ENCODE peak calls at places on chromosomes 7 and 10, in ten cellular contexts. J is thoracic aorta; W is uterus; U is GM23248; M is CD4-positive, alpha-beta T cell; Z is esophagus squamous epithelium; L is fibroblast of lung; A is tibial artery; O is heart right ventricle; D is tibial nerve. X is an unnamed sample.

GRCh38 chr10:13955426-13955825 is 368.7 kb downstream of the PRPF18 start:
- DNase-seq in J (no peak), W (no peak), U (no peak), M (no peak), Z (no peak), L (no peak), A (no peak), O (no peak), D (no peak), X (no peak)

GRCh38 chr7:137916980-137917645 is 70.3 kb upstream of the DGKI start:
- DNase-seq in J (no peak), W (no peak), U (no peak), M (no peak), Z (no peak), L (no peak), A (no peak), O (no peak), D (no peak), X (no peak)

GRCh38 chr10:79229830-79230562 is 117.3 kb upstream of the PPIF start:
- DNase-seq in J (no peak), W (no peak), U (no peak), M (no peak), Z (no peak), L (no peak), A (no peak), O (no peak), D (no peak), X (no peak)

GRCh38 chr7:136687693-136688322 is 180.6 kb upstream of the CHRM2 start:
- DNase-seq in J (no peak), W (no peak), U (peak), M (no peak), Z (no peak), L (peak), A (no peak), O (no peak), D (no peak), X (no peak)

GRCh38 chr7:102287082-102287464 is 405 bp downstream of the SH2B2 start:
- DNase-seq in J (no peak), W (no peak), U (no peak), M (no peak), Z (no peak), L (no peak), A (no peak), O (no peak), D (no peak), X (no peak)

GRCh38 chr7:11830004-11830403 is 2.0 kb downstream of the THSD7A start:
- DNase-seq in J (no peak), W (no peak), U (no peak), M (no peak), Z (no peak), L (no peak), A (no peak), O (no peak), D (no peak), X (no peak)

GRCh38 chr10:51522858-51523257 is 176.5 kb downstream of the CSTF2T start:
- DNase-seq in J (no peak), W (no peak), U (peak), M (no peak), Z (no peak), L (peak), A (no peak), O (no peak), D (no peak), X (no peak)

GRCh38 chr7:6162331-6162620 is 110.1 kb downstream of the CYTH3 start:
- DNase-seq in J (peak), W (peak), U (no peak), M (no peak), Z (no peak), L (no peak), A (peak), O (peak), D (no peak), X (no peak)

GRCh38 chr7:138338361-138338760 is 121.7 kb upstream of the TRIM24 start:
- DNase-seq in J (no peak), W (peak), U (no peak), M (no peak), Z (no peak), L (no peak), A (no peak), O (peak), D (peak), X (peak)

GRCh38 chr7:157691521-157692155 is 354.8 kb downstream of the DNAJB6 start:
- DNase-seq in J (no peak), W (no peak), U (no peak), M (no peak), Z (no peak), L (no peak), A (no peak), O (no peak), D (peak), X (no peak)

GRCh38 chr7:74043523-74043951 is 15.6 kb downstream of the ELN start:
- DNase-seq in J (no peak), W (peak), U (peak), M (no peak), Z (no peak), L (no peak), A (no peak), O (no peak), D (no peak), X (no peak)

GRCh38 chr7:132393789-132394261 is 182.4 kb downstream of the PLXNA4 start:
- DNase-seq in J (no peak), W (peak), U (peak), M (no peak), Z (no peak), L (peak), A (peak), O (peak), D (peak), X (no peak)

GRCh38 chr10:116852246-116852645 is 2.9 kb downstream of the ENO4 start:
- DNase-seq in J (no peak), W (no peak), U (no peak), M (no peak), Z (no peak), L (no peak), A (no peak), O (no peak), D (no peak), X (no peak)

GRCh38 chr10:116848032-116848911 is 1.0 kb upstream of the ENO4 start:
- DNase-seq in J (no peak), W (no peak), U (peak), M (no peak), Z (no peak), L (no peak), A (no peak), O (no peak), D (no peak), X (no peak)

GRCh38 chr10:116848912-116849270 is 408 bp upstream of the ENO4 start:
- DNase-seq in J (no peak), W (no peak), U (no peak), M (no peak), Z (no peak), L (no peak), A (no peak), O (no peak), D (no peak), X (no peak)

GRCh38 chr10:116849271-116850057 is at the start of gene ENO4:
- DNase-seq in J (no peak), W (peak), U (peak), M (no peak), Z (no peak), L (peak), A (peak), O (peak), D (no peak), X (peak)

DNA sequence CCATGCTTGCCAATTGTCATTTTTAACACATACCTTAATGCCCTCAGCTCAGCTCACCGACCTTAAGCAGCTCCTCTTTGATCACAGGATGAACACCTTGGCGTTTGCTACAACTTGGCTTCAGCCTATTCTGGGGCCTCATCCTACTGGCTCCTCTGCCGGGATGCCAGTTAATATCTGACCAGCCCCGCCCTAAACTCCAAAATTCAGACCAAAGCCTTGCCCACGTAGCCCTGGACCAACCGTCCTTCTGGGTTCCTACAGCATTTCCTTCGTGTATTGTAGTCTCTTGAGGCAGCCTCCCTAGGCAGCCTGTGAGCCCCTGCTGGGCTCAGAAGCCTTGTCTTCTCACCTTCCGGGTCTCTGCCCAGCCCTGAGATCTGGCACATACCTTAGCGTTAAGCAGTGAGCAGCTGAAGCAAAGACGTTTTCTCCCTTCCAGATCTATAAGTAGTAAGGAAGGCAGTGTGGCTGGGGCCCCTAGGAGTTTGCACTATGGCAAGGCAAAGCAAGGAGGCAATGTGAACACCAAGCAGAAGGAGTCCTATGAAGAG is 836 bp downstream of the ENO4 start:
- DNase-seq in J (no peak), W (no peak), U (no peak), M (no peak), Z (no peak), L (no peak), A (no peak), O (no peak), D (no peak), X (no peak)
- H3K27ac ChIP-seq in J (no peak), W (no peak), U (no peak), M (no peak), Z (peak), L (no peak), A (peak), O (peak), D (peak), X (peak)

GRCh38 chr7:76301000-76301399 is 1.5 kb upstream of the HSPB1 start:
- DNase-seq in J (no peak), W (no peak), U (no peak), M (no peak), Z (no peak), L (no peak), A (no peak), O (no peak), D (no peak), X (no peak)

GRCh38 chr7:76303057-76303828 is 770 bp downstream of the HSPB1 start:
- DNase-seq in J (no peak), W (peak), U (peak), M (peak), Z (no peak), L (peak), A (peak), O (peak), D (peak), X (peak)

GRCh38 chr7:76296743-76297740 is 5.4 kb upstream of the HSPB1 start:
- DNase-seq in J (no peak), W (peak), U (peak), M (no peak), Z (peak), L (peak), A (peak), O (no peak), D (peak), X (peak)

GRCh38 chr7:76302299-76303056 is at the start of gene HSPB1:
- DNase-seq in J (peak), W (peak), U (peak), M (peak), Z (peak), L (peak), A (peak), O (peak), D (peak), X (peak)

GRCh38 chr7:76300210-76300731 is 2.2 kb upstream of the HSPB1 start:
- DNase-seq in J (no peak), W (no peak), U (peak), M (no peak), Z (no peak), L (peak), A (no peak), O (no peak), D (no peak), X (peak)
- H3K27ac ChIP-seq in J (peak), W (peak), U (no peak), M (no peak), Z (peak), L (no peak), A (peak), O (no peak), D (no peak), X (peak)

GRCh38 chr7:607938-608337 is 88.3 kb upstream of the PDGFA start:
- DNase-seq in J (no peak), W (no peak), U (no peak), M (no peak), Z (no peak), L (no peak), A (no peak), O (no peak), D (no peak), X (no peak)

GRCh38 chr7:610141-610530 is 90.5 kb upstream of the PDGFA start:
- DNase-seq in J (no peak), W (no peak), U (no peak), M (no peak), Z (no peak), L (no peak), A (no peak), O (no peak), D (no peak), X (no peak)

GRCh38 chr7:610531-611280 is 91.1 kb upstream of the PDGFA start:
- DNase-seq in J (no peak), W (peak), U (peak), M (no peak), Z (no peak), L (peak), A (no peak), O (peak), D (no peak), X (no peak)

GRCh38 chr7:608954-609711 is 89.5 kb upstream of the PDGFA start:
- DNase-seq in J (no peak), W (no peak), U (no peak), M (no peak), Z (no peak), L (no peak), A (no peak), O (no peak), D (no peak), X (no peak)

DNA sequence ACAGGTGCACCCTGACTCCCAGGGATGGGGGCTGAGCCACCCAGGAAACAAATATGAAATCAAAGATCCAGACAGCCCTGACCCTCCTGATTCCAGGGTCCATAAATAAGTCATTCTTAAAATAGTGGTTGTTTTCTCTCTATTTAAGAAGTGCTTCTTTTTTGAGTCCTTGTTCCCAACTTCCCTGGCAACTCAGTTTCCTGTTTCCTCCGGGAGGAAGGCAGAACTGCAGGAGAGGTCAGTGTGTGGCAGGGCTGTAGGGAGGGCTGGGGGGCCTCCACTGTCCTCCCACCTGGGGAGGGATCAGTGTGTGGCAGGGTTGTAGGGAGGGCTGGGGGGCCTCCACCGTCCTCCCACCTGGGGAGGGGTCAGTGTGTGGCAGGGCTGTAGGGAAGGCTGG is 88.7 kb upstream of the PDGFA start:
- DNase-seq in J (no peak), W (no peak), U (no peak), M (no peak), Z (no peak), L (no peak), A (no peak), O (no peak), D (no peak), X (no peak)
- H3K27ac ChIP-seq in J (peak), W (peak), U (no peak), M (no peak), Z (peak), L (no peak), A (peak), O (peak), D (no peak), X (no peak)

DNA sequence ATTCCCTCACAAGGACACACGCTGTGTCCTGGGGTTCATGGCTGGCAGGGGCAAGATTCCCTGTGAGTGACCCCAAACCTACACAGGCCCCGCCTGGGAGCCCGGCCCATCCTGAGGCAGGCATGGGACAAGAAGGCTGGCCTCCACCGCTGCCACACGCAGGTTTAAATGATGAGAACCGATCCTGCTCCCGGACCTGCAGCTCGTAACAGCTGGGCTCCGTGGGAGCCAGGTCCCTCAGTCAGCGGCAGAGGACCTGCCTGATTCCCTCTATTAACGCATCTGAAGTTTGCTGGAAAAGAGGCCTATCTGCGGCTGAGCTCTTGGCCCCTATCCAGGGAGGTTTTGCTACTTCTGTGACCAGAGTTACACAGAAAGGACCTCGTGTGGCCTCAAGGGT is 112.4 kb downstream of the VIPR2 start:
- DNase-seq in J (no peak), W (no peak), U (no peak), M (no peak), Z (no peak), L (no peak), A (peak), O (no peak), D (no peak), X (peak)
- H3K27ac ChIP-seq in J (peak), W (no peak), U (no peak), M (no peak), Z (no peak), L (no peak), A (peak), O (peak), D (no peak), X (no peak)

GRCh38 chr10:43393606-43394360 is 15.2 kb downstream of the HNRNPF start:
- DNase-seq in J (no peak), W (no peak), U (no peak), M (no peak), Z (no peak), L (no peak), A (no peak), O (no peak), D (no peak), X (no peak)
- H3K27ac ChIP-seq in J (no peak), W (no peak), U (peak), M (peak), Z (peak), L (peak), A (no peak), O (no peak), D (no peak), X (no peak)

GRCh38 chr7:1058311-1058710 is 14.0 kb downstream of the GPR146 start:
- DNase-seq in J (no peak), W (no peak), U (no peak), M (no peak), Z (no peak), L (no peak), A (no peak), O (no peak), D (no peak), X (no peak)
- H3K27ac ChIP-seq in J (no peak), W (no peak), U (no peak), M (no peak), Z (no peak), L (no peak), A (no peak), O (no peak), D (peak), X (no peak)

GRCh38 chr7:96596120-96596826 is 113.4 kb downstream of the SEM1 start:
- DNase-seq in J (no peak), W (no peak), U (peak), M (no peak), Z (no peak), L (peak), A (no peak), O (no peak), D (no peak), X (no peak)
- H3K27ac ChIP-seq in J (no peak), W (no peak), U (no peak), M (no peak), Z (no peak), L (no peak), A (no peak), O (no peak), D (no peak), X (no peak)

GRCh38 chr7:98836811-98837631 is 32.8 kb downstream of the TMEM130 start:
- DNase-seq in J (no peak), W (no peak), U (peak), M (no peak), Z (no peak), L (peak), A (no peak), O (no peak), D (no peak), X (no peak)
- H3K27ac ChIP-seq in J (no peak), W (no peak), U (no peak), M (no peak), Z (no peak), L (no peak), A (no peak), O (no peak), D (no peak), X (no peak)

DNA sequence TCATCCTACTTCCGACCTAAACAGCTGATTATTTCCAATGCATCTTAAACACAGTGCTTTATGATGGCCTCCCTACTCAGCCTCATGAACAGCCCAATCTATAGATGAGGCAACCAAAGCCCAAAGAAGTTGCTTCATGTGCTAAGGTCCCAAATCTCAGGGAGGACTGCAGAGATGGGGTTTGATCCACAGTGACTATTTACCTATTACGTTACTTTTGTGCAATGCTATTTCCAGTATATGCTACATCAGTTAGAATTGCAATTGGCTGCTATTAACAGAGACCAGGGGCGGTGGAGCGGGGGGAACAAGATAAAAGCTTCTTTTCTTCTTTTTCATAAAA is 153.0 kb upstream of the TNS3 start:
- DNase-seq in J (no peak), W (no peak), U (no peak), M (no peak), Z (no peak), L (no peak), A (no peak), O (no peak), D (no peak), X (no peak)
- H3K27ac ChIP-seq in J (no peak), W (no peak), U (no peak), M (no peak), Z (no peak), L (no peak), A (no peak), O (no peak), D (no peak), X (no peak)

GRCh38 chr10:91350651-91351081 is 59.5 kb upstream of the HECTD2 start:
- DNase-seq in J (no peak), W (no peak), U (peak), M (no peak), Z (no peak), L (no peak), A (no peak), O (no peak), D (no peak), X (no peak)
- H3K27ac ChIP-seq in J (peak), W (no peak), U (peak), M (no peak), Z (peak), L (no peak), A (peak), O (no peak), D (no peak), X (peak)

X was measured in breast epithelium.